ENCODE peak calls at places on chromosomes 4 and X, in ten cellular contexts. Y, E, A, J, O, Q, F, M, W and U are unnamed samples.

GRCh38 chrX:80184854-80185253 is 170.3 kb downstream of the TBX22 start:
- DNase-seq in W (no peak), Y (no peak), J (no peak), E (no peak), O (no peak), M (no peak), Q (no peak), F (no peak), A (no peak), U (no peak)

GRCh38 chrX:17242470-17242869 is 132.5 kb upstream of the NHS start:
- DNase-seq in M (no peak), Y (peak), E (no peak), A (peak), W (no peak), O (peak), F (peak), J (peak), Q (peak), U (no peak)

GRCh38 chr4:123806057-123806456 is 409.5 kb downstream of the SPRY1 start:
- DNase-seq in M (no peak), J (no peak), A (no peak), F (no peak), W (no peak), Q (no peak), O (no peak), Y (no peak), E (no peak), U (no peak)

GRCh38 chr4:76087007-76087769 is 12.7 kb downstream of the ART3 start:
- DNase-seq in A (peak), O (peak), F (peak), Q (peak), J (no peak), M (no peak), W (no peak), Y (peak), E (no peak), U (no peak)

GRCh38 chr4:8914461-8915171 is 43.0 kb upstream of the HMX1 start:
- DNase-seq in F (no peak), Q (no peak), Y (no peak), M (no peak), J (no peak), O (no peak), E (no peak), A (no peak), W (no peak), U (no peak)

GRCh38 chrX:70504772-70505450 is 60.3 kb downstream of the DLG3 start:
- DNase-seq in E (no peak), M (no peak), W (no peak), Q (no peak), J (no peak), F (no peak), A (no peak), Y (no peak), O (no peak), U (no peak)

GRCh38 chrX:154000051-154000450 is 19.7 kb downstream of the IRAK1 start:
- DNase-seq in Y (no peak), J (no peak), M (no peak), E (no peak), F (no peak), W (no peak), A (no peak), Q (no peak), O (no peak), U (no peak)

GRCh38 chr4:99655315-99656081 is 2.1 kb downstream of the C4orf54 start:
- DNase-seq in J (no peak), Q (no peak), F (peak), W (no peak), M (peak), O (no peak), E (no peak), Y (peak), A (peak), U (no peak)

GRCh38 chr4:94757192-94758140 is at the start of gene BMPR1B:
- DNase-seq in Y (peak), E (no peak), O (peak), A (peak), J (peak), Q (peak), M (no peak), F (peak), W (no peak), U (no peak)

GRCh38 chr4:140305053-140305452 is 68.4 kb upstream of the SCOC start:
- DNase-seq in J (no peak), Y (no peak), Q (no peak), A (peak), E (no peak), F (no peak), W (no peak), O (no peak), M (no peak), U (no peak)

GRCh38 chr4:33780952-33781655 is 2463.2 kb downstream of the ARAP2 start:
- DNase-seq in A (peak), Q (no peak), F (no peak), M (no peak), J (no peak), W (no peak), Y (peak), O (no peak), E (no peak), U (no peak)

GRCh38 chrX:153874091-153874365 is 11.9 kb downstream of the L1CAM start:
- DNase-seq in W (no peak), Y (no peak), M (no peak), Q (no peak), A (no peak), O (no peak), F (no peak), J (no peak), E (no peak), U (no peak)

GRCh38 chr4:55756208-55756607 is 63.4 kb upstream of the EXOC1L start:
- DNase-seq in A (no peak), E (no peak), F (no peak), J (no peak), Y (no peak), O (no peak), Q (no peak), W (no peak), M (no peak), U (no peak)

DNA sequence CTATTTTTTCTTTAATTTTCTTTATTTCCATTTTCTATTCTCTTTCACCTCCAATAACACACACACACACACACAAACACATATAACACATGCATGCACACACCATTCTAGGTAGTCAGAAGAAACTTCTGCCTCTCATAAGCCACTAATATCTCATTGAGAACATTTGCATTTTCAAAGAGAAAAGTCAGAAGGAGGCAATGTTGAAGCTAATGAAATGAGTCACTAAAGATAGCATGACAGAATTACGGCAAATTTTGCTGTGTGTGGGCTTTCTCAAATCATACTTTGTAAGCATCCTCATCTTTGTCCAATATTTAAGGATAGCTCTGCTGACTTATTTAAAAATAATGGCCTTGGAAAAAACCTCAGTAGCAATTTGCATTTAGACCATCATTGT is 291.3 kb downstream of the GUCY2F start:
- DNase-seq in F (no peak), O (no peak), M (no peak), Q (no peak), Y (no peak), J (no peak), A (no peak), W (no peak), E (no peak), U (no peak)
- H3K4me3 ChIP-seq in F (no peak), O (no peak), M (no peak), Q (no peak), Y (no peak), J (no peak), A (no peak), W (no peak), E (no peak), U (no peak)

DNA sequence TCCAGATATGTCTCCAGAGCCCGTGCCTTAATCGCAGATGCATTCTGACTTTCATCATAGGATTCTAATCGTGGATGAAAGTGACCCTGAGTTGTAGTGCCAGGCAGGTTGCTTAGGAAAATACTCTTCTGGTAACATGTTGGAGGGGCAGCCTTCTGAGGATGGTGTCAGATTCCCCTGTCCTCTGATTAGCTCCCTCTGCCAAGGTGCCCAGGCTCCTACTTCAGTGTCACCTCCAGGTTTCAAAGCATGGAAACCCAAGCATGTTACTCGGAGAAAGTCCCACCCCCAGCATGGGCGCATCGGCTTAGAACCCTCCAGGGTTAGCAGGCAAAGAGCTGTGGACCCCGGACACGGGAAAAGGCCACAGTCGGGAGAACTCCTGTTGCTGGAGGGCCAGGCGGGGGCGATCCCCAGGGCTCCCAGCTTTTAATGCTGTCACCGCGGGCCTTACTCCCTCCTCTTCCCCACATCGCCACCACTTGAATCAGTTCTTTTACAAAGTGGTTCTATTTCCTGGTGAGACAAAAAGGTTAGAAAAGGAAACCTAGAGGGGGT is 44.5 kb downstream of the TRIM2 start:
- DNase-seq in J (no peak), A (no peak), O (peak), Y (no peak), M (peak), W (no peak), F (no peak), E (no peak), Q (no peak), U (no peak)
- TF ChIP-seq CTCF in J (no peak), A (no peak), O (no peak), Y (no peak), M (no peak), W (no peak), F (no peak), E (no peak), Q (no peak), U (no peak)

DNA sequence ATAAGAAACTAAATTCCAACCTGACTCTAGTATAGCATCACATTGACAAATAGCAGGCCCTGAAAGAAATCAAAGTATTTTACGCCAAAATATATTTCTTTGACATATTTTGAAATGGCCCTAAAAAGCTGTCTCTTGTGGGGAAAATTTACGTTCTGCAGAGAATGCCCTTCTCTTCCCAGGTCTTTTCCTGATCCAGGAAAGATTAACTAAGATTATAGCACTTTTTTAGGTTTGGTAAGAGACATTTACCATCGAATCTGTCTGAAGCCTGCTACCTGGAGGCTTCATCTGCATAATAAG is 121.1 kb downstream of the ATXN3L start:
- DNase-seq in J (no peak), A (no peak), M (no peak), E (no peak), Q (no peak), O (no peak), F (no peak), W (no peak), Y (no peak), U (no peak)
- H3K4me3 ChIP-seq in J (no peak), A (no peak), M (no peak), E (no peak), Q (no peak), O (no peak), F (no peak), W (no peak), Y (no peak), U (no peak)

DNA sequence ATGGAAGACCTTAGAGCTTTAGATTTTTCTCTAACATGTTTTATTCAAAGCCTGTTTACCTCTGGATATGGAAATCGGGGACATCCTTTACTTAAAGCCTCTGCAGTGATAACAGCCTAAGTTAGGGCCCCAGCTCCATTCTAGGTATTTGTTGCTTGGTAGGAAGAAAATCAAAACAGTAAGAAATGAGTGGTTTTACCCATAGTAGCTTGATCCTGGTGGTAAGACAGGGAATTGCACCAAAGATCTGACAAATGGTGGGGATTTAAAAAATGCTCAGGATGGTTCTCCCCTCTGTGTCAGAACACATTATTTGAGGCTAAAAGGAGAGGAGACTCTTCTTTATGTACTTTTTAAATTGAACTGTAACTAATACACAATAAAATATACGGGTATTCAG is 52.4 kb downstream of the AFF2 start:
- DNase-seq in Y (no peak), O (no peak), E (no peak), F (no peak), J (no peak), W (no peak), Q (no peak), M (no peak), A (no peak), U (no peak)
- TF ChIP-seq CTCF in Y (peak), O (peak), E (no peak), F (no peak), J (no peak), W (peak), Q (peak), M (no peak), A (peak), U (no peak)

GRCh38 chrX:118498351-118498750 is 2.7 kb downstream of the DOCK11 start:
- DNase-seq in Y (no peak), E (no peak), F (no peak), Q (no peak), M (no peak), O (no peak), A (no peak), W (no peak), J (no peak), U (no peak)
- H3K4me3 ChIP-seq in Y (no peak), E (no peak), F (no peak), Q (no peak), M (no peak), O (no peak), A (no peak), W (peak), J (no peak), U (no peak)

GRCh38 chrX:23736030-23736429 is 7.0 kb downstream of the ACOT9 start:
- DNase-seq in M (no peak), O (no peak), A (no peak), J (no peak), W (no peak), F (no peak), Y (no peak), Q (no peak), E (no peak), U (no peak)
- TF ChIP-seq CTCF in M (no peak), O (no peak), A (no peak), J (no peak), W (no peak), F (no peak), Y (no peak), Q (no peak), E (no peak), U (no peak)

DNA sequence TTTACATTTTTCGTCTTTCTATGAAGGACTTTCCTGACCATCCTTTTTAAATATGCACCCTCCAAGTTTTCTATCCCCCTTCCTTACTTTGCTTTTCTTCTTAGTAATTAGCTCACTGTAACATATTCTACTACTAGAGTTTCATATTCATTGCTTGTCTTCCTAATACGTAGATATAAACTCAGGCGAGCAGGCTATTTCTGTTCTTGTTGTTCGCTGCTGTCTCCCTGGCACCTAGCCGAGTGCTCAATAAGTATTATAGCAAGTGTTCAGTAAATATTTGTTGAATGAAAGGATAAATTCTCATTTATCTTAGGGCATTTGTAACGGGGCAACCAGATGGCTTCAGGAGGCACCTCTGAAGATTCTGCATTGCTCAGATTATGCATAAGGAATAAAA is 6.8 kb upstream of the RHOH start:
- DNase-seq in J (no peak), Y (no peak), W (no peak), F (peak), A (no peak), E (no peak), O (no peak), Q (no peak), M (no peak), U (no peak)
- H3K4me3 ChIP-seq in J (no peak), Y (no peak), W (peak), F (no peak), A (no peak), E (no peak), O (no peak), Q (no peak), M (no peak), U (no peak)

GRCh38 chrX:151722241-151722846 is 6.5 kb downstream of the FATE1 start:
- DNase-seq in Y (peak), O (peak), M (peak), Q (no peak), J (no peak), E (no peak), F (peak), W (no peak), A (no peak), U (no peak)
- TF ChIP-seq CTCF in Y (peak), O (peak), M (no peak), Q (no peak), J (no peak), E (no peak), F (no peak), W (peak), A (no peak), U (peak)